ENCODE peak calls at places on chromosomes 2 and 18, in six cellular contexts. D is HepG2, N is K562, Y is GM12891, A is H1, G is GM12878. C is an unnamed sample.
A peak's percentile ranks its signal among the peaks of the same experiment; 100 is the strongest.

GRCh38 chr2:65220432-65221131 is 7.0 kb upstream of the ACTR2 start:
- DNase-seq in A (no peak), G (no peak), D (no peak), N (no peak), Y (no peak), C (no peak)

GRCh38 chr18:8769509-8769908 is 64.2 kb downstream of the MTCL1 start:
- DNase-seq in G (no peak), Y (no peak), A (no peak), D (no peak), N (no peak), C (no peak)

GRCh38 chr2:233085839-233086150 is 25.7 kb downstream of the INPP5D start:
- DNase-seq in G (no peak), N (no peak), D (no peak), A (no peak), Y (no peak), C (no peak)

GRCh38 chr2:8412586-8412985 is 269.3 kb upstream of the ID2 start:
- DNase-seq in G (no peak), N (no peak), Y (no peak), D (no peak), A (no peak), C (no peak)

GRCh38 chr2:101931402-101931801 is 60.4 kb upstream of the IL1R2 start:
- DNase-seq in D (no peak), A (no peak), N (no peak), G (no peak), Y (no peak), C (no peak)

GRCh38 chr18:27685807-27686412 is 491.0 kb downstream of the CDH2 start:
- DNase-seq in A (no peak), D (peak; percentile 14), G (no peak), Y (no peak), N (peak; percentile 14), C (no peak)

GRCh38 chr18:33578371-33579146 is 540 bp downstream of the ASXL3 start:
- DNase-seq in Y (peak; percentile 16), A (no peak), N (no peak), G (no peak), D (peak; percentile 1), C (no peak)

GRCh38 chr18:48723016-48723415 is 184.2 kb downstream of the CTIF start:
- DNase-seq in G (no peak), N (no peak), Y (no peak), D (no peak), A (no peak), C (no peak)

GRCh38 chr2:60706021-60706420 is 50.0 kb upstream of the PAPOLG start:
- DNase-seq in G (no peak), N (no peak), D (no peak), Y (no peak), A (no peak), C (no peak)

GRCh38 chr18:63253428-63254372 is 65.9 kb downstream of the BCL2 start:
- DNase-seq in N (no peak), G (no peak), Y (no peak), D (no peak), A (no peak), C (no peak)

GRCh38 chr2:20187331-20187730 is 37.6 kb downstream of the SDC1 start:
- DNase-seq in A (no peak), Y (no peak), D (no peak), G (no peak), N (no peak), C (no peak)

GRCh38 chr2:121858847-121859246 is 103.4 kb downstream of the TSN start:
- DNase-seq in N (no peak), Y (no peak), D (no peak), A (no peak), G (no peak), C (no peak)

GRCh38 chr2:121856358-121856757 is 100.9 kb downstream of the TSN start:
- DNase-seq in N (no peak), D (no peak), G (no peak), A (no peak), Y (no peak), C (no peak)

GRCh38 chr2:121855456-121855985 is 100.1 kb downstream of the TSN start:
- DNase-seq in N (no peak), G (no peak), D (no peak), A (no peak), Y (no peak), C (no peak)

GRCh38 chr2:121860033-121860810 is 104.8 kb downstream of the TSN start:
- DNase-seq in G (no peak), Y (no peak), N (no peak), D (no peak), A (no peak), C (no peak)

DNA sequence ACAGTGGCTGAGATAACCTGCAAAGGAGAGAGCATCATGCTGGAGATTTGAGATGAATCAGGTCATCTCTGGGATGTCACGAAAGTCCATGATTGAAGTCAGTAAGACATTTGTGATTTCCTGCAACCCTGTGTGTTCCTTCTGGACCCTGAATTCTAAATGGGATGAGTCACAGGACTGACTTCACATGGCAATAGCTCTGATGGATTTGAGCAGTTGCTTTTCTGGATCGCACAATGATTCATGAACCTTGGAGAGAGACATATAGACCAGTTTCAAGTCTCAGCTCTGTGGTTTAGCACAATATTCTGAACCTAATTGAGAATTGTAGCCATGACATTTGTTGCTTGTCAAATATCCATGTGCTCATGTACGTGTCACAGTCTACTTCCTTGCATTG is 103.0 kb downstream of the TSN start:
- DNase-seq in G (no peak), A (no peak), D (no peak), N (no peak), Y (no peak), C (no peak)
- TF ChIP-seq TAF1 in G (no peak), A (no peak), D (no peak), N (no peak), Y (no peak), C (no peak)

DNA sequence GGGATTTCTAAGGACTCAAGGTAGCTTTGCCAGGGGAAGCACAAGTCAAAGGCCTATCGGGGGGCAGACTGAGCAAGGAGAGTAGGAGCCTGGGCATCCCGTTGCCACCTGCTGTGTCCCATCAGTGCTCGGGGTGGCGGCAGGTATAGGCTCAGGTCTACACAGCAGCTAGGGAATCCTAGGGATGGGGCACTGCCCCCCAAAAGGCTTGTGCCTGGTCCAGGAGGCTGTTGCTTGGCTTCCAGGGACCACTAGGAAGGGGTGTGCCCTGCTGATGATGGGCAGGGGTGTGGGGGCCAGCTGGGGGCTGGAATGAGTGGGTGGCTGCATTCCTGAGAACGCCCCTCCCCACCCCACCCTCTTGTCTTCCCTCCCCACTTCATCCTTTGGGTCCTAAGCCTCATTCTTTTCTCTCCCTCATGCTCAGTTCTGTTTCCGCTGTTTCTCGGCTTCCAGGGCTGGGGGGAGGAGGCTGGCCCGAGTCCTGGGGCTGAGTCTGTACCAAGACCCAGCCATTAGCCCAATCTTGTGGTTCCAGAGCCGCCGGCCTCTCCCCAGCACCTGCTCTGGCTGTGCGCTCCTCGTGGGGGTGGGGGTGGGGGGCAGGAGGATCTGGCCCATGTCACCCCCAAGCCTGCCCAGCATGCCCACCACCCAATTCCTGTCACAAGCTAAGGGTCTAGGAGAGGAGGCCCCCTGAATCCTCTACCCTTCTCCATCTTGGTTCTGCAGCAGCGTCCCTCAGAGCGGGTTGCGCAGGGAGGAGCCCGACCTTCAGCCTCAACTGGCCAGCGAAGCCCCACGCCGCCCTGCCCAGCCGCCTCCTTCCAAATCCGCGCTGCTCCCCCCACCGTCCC is 12.8 kb downstream of the SPEG start:
- DNase-seq in Y (no peak), A (no peak), G (no peak), N (no peak), D (no peak), C (no peak)
- TF ChIP-seq POLR2AphosphoS5 in Y (no peak), A (no peak), G (no peak), N (no peak), D (no peak), C (no peak)

DNA sequence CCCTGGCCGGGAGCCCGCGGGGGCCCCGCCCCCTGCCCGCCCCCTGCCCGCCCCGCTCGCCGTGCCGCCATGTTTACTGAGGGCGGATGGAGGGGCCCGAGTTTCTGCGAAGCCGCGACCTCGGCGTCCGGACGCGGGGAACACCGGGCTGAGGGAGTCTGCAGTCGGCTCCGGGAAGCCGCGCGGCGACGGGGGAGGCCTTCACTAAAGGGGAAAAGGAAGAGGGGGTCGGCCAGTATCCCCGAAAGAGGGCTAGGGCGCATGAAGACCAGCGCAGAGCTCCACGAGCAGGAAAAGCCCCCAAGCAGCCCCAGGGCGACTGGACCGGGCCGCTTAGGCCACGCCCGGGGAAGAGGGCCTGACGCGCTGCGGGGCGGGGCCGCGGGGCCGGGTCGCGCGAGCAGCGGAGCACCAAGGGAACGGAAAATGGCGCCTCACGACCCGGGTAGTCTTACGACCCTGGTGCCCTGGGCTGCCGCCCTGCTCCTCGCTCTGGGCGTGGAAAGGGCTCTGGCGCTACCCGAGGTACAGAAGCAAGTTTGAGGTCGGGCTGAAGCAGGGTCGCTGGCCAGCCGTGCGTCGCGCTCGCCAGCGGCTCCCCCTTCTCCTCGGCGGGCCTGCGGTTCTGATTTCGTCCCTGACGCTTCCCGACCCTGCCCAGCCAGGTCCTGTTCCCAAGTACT is at the start of the genes ATRAID and SLC5A6:
- DNase-seq in A (peak; percentile 59), G (no peak), D (peak; percentile 82), Y (peak; percentile 93), N (peak; percentile 92), C (peak; percentile 96)
- TF ChIP-seq POLR2A in A (peak; percentile 97), G (peak; percentile 95), D (peak; percentile 98), Y (peak; percentile 96), N (peak; percentile 95), C (peak; percentile 96)

GRCh38 chr2:53053958-53054357 is 713.6 kb upstream of the CHAC2 start:
- DNase-seq in N (no peak), G (no peak), Y (no peak), D (no peak), A (no peak), C (no peak)

DNA sequence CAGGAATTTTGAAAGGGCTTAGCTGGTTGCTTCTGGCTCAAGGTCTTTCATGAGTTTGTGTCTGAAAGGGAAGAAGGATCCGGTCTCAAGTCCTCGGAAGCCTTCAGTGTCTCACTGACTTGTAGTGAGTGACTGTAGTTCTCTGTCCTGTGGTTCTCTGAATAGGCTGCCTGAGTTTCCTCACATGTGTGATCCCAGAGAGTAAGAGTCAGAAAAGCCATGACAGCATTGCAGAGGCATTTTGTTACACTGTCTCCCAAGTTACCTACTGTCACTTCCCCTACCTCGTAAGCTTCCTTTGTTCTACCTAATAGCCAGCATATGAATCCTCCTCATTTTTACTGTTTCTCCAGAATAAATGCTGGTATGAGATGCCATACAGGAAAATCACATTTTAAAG is 709.1 kb upstream of the CHAC2 start:
- DNase-seq in G (no peak), Y (no peak), N (no peak), D (no peak), A (peak; percentile 13), C (no peak)
- TF ChIP-seq TAF1 in G (no peak), Y (no peak), N (no peak), D (no peak), A (no peak), C (no peak)

C was measured in GM12892.